ENCODE peak calls at places on chromosomes 3 and 15, in four cellular contexts. One of them, this sample, is unnamed.

GRCh38 chr3:59968510-59968909 is 918.7 kb upstream of the CFAP20DC start:
- DNase-seq in pancreas: no peak
- DNase-seq in PC-9: no peak
- DNase-seq in neural progenitor cell: no peak
- DNase-seq in this sample: no peak

GRCh38 chr3:47057212-47057671 is 77.8 kb downstream of the NBEAL2 start:
- DNase-seq in neural progenitor cell: no peak
- DNase-seq in pancreas: no peak
- DNase-seq in PC-9: no peak
- DNase-seq in this sample: no peak

GRCh38 chr3:64548200-64548889 is 139.5 kb downstream of the ADAMTS9 start:
- DNase-seq in PC-9: no peak
- DNase-seq in neural progenitor cell: no peak
- DNase-seq in pancreas: no peak
- DNase-seq in this sample: no peak

GRCh38 chr3:150636258-150636657 is 33.1 kb downstream of the SELENOT start:
- DNase-seq in pancreas: no peak
- DNase-seq in neural progenitor cell: no peak
- DNase-seq in PC-9: no peak
- DNase-seq in this sample: no peak

GRCh38 chr15:93987068-93987467 is 244.3 kb upstream of the MCTP2 start:
- DNase-seq in PC-9: no peak
- DNase-seq in neural progenitor cell: no peak
- DNase-seq in pancreas: no peak
- DNase-seq in this sample: no peak

GRCh38 chr3:149385617-149386298 is 8.3 kb upstream of the TM4SF1 start:
- DNase-seq in PC-9: no peak
- DNase-seq in neural progenitor cell: no peak
- DNase-seq in pancreas: no peak
- DNase-seq in this sample: no peak

GRCh38 chr3:129033619-129034321 is 26.8 kb upstream of the GP9 start:
- DNase-seq in PC-9: no peak
- DNase-seq in neural progenitor cell: no peak
- DNase-seq in pancreas: no peak
- DNase-seq in this sample: no peak

GRCh38 chr3:179347108-179347382 is 464 bp upstream of the MFN1 start:
- DNase-seq in PC-9: no peak
- DNase-seq in neural progenitor cell: no peak
- DNase-seq in pancreas: no peak
- DNase-seq in this sample: no peak

GRCh38 chr3:33855884-33856546 is 57.6 kb downstream of the PDCD6IP start:
- DNase-seq in neural progenitor cell: no peak
- DNase-seq in PC-9: no peak
- DNase-seq in pancreas: no peak
- DNase-seq in this sample: no peak

GRCh38 chr3:29285356-29286070 is 4.6 kb downstream of the RBMS3 start:
- DNase-seq in neural progenitor cell: no peak
- DNase-seq in pancreas: no peak
- DNase-seq in PC-9: no peak
- DNase-seq in this sample: no peak

GRCh38 chr3:32292085-32292796 is 53.8 kb downstream of the CMTM8 start:
- DNase-seq in PC-9: peak; percentile 77
- DNase-seq in pancreas: no peak
- DNase-seq in neural progenitor cell: no peak
- DNase-seq in this sample: peak; percentile 8

GRCh38 chr3:126846316-126846715 is 136.6 kb upstream of the PLXNA1 start:
- DNase-seq in pancreas: no peak
- DNase-seq in neural progenitor cell: no peak
- DNase-seq in PC-9: no peak
- DNase-seq in this sample: peak; percentile 20

GRCh38 chr3:71489315-71489761 is 94.2 kb downstream of the FOXP1 start:
- DNase-seq in pancreas: no peak
- DNase-seq in PC-9: no peak
- DNase-seq in neural progenitor cell: no peak
- DNase-seq in this sample: no peak

GRCh38 chr3:18758047-18758704 is 333.0 kb upstream of the SATB1 start:
- DNase-seq in neural progenitor cell: peak; percentile 80
- DNase-seq in pancreas: no peak
- DNase-seq in PC-9: peak; percentile 85
- DNase-seq in this sample: peak; percentile 59

GRCh38 chr15:89452330-89452836 is 44.0 kb downstream of the RHCG start:
- DNase-seq in pancreas: no peak
- DNase-seq in neural progenitor cell: no peak
- DNase-seq in PC-9: no peak
- DNase-seq in this sample: no peak

GRCh38 chr3:8482960-8483665 is 18.5 kb upstream of the LMCD1 start:
- DNase-seq in pancreas: peak; percentile 54
- DNase-seq in PC-9: no peak
- DNase-seq in neural progenitor cell: no peak
- DNase-seq in this sample: no peak

GRCh38 chr3:120450914-120451669 is at the start of gene FSTL1:
- DNase-seq in PC-9: no peak
- DNase-seq in neural progenitor cell: peak; percentile 91
- DNase-seq in pancreas: peak; percentile 77
- DNase-seq in this sample: peak; percentile 88

DNA sequence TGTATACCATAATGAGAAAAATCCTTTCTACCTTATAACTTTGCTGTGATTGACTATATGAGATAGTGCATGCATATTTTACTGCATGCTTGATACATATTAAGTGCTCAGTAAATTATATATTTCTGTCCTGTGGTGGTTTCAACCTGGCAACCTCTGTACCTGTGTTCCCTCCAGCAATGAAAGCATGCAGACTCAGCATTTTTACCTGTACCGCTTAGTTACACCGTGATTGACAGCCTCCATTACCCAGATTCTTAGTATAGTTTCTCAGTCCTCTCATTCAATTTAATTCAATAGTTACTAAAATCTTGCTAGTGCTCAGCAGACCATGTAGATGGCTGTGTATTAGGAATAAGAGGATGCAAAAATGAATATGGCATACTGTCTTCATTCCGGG is 386.0 kb downstream of the EPHA6 start:
- DNase-seq in pancreas: no peak
- DNase-seq in PC-9: no peak
- DNase-seq in neural progenitor cell: no peak
- DNase-seq in this sample: no peak
- H3K27ac ChIP-seq in pancreas: no peak overlapping the region
- H3K27ac ChIP-seq in PC-9: no peak overlapping the region
- H3K27ac ChIP-seq in neural progenitor cell: no peak overlapping the region
- H3K27ac ChIP-seq in this sample: no peak overlapping the region

GRCh38 chr15:96333194-96334016 is 2.9 kb downstream of the NR2F2 start:
- DNase-seq in neural progenitor cell: peak; percentile 62
- DNase-seq in pancreas: peak; percentile 88
- DNase-seq in PC-9: no peak
- DNase-seq in this sample: peak; percentile 88

GRCh38 chr15:96334705-96335428 is 4.4 kb downstream of the NR2F2 start:
- DNase-seq in pancreas: no peak
- DNase-seq in neural progenitor cell: peak; percentile 15
- DNase-seq in PC-9: no peak
- DNase-seq in this sample: no peak

GRCh38 chr15:96335429-96335807 is 4.9 kb downstream of the NR2F2 start:
- DNase-seq in pancreas: no peak
- DNase-seq in PC-9: no peak
- DNase-seq in neural progenitor cell: peak; percentile 59
- DNase-seq in this sample: no peak

GRCh38 chr15:96332854-96333193 is 2.3 kb downstream of the NR2F2 start:
- DNase-seq in pancreas: no peak
- DNase-seq in neural progenitor cell: no peak
- DNase-seq in PC-9: no peak
- DNase-seq in this sample: no peak

DNA sequence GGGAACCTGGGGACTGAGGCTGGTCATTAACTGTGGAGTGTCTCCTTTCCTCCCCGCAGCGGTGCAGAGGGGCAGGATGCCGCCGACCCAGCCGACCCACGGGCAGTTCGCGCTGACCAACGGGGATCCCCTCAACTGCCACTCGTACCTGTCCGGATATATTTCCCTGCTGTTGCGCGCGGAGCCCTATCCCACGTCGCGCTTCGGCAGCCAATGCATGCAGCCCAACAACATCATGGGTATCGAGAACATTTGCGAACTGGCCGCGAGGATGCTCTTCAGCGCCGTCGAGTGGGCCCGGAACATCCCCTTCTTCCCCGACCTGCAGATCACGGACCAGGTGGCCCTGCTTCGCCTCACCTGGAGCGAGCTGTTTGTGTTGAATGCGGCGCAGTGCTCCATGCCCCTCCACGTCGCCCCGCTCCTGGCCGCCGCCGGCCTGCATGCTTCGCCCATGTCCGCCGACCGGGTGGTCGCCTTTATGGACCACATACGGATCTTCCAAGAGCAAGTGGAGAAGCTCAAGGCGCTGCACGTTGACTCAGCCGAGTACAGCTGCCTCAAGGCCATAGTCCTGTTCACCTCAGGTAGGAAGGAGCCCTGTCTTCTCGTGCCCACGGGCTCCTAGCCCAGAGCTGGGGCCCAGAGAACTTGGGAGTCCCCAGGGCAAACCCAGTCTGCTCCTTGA is 3.7 kb downstream of the NR2F2 start:
- DNase-seq in PC-9: no peak
- DNase-seq in neural progenitor cell: peak; percentile 40
- DNase-seq in pancreas: peak; percentile 75
- DNase-seq in this sample: peak; percentile 64
- H3K27ac ChIP-seq in PC-9: no peak overlapping the region
- H3K27ac ChIP-seq in neural progenitor cell: no peak overlapping the region
- H3K27ac ChIP-seq in pancreas: peak overlapping the region; percentile 54
- H3K27ac ChIP-seq in this sample: no peak overlapping the region

GRCh38 chr3:48596676-48597407 is 1.7 kb upstream of the COL7A1 start:
- DNase-seq in pancreas: peak; percentile 45
- DNase-seq in neural progenitor cell: no peak
- DNase-seq in PC-9: no peak
- DNase-seq in this sample: no peak
- H3K27ac ChIP-seq in pancreas: no peak overlapping the region
- H3K27ac ChIP-seq in neural progenitor cell: no peak overlapping the region
- H3K27ac ChIP-seq in PC-9: peak overlapping the region; percentile 14
- H3K27ac ChIP-seq in this sample: no peak overlapping the region

DNA sequence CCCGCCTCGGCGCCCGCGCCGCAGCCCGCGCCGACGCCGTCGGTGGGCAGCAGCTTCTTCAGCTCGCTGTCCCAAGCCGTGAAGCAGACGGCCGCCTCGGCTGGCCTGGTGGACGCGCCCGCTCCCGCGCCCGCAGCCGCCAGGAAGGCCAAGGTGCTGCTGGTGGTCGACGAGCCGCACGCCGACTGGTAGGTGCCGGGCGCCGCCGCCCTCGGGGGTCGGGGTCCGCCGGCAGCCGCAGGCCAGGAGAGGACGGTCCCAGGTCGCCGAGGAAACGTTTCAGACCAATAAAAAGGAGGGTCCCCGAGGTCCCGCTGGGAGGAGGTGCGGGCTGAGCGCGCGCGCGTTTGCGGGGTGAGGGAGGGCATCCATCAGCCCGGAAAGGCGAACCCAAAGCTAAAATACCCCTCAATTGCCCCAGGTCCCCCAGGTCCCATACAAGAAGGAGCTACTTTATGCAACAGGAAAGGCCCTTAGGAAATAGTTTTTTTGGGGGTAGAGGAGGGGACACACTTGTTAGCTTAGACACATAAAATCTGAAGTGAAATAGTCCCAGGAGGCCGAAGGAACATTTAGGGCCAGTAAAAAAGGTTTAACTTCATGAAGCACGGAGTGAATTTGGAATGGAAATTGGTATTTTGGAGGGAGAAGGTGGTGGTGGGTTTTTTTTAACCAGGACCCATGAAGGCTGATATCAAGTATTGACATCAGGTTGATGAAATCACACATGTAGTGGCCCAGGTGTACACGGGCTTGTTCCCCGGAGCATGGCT is 739 bp downstream of the SYN2 start:
- DNase-seq in PC-9: no peak
- DNase-seq in pancreas: peak; percentile 69
- DNase-seq in neural progenitor cell: no peak
- DNase-seq in this sample: peak; percentile 83
- H3K27ac ChIP-seq in PC-9: no peak overlapping the region
- H3K27ac ChIP-seq in pancreas: no peak overlapping the region
- H3K27ac ChIP-seq in neural progenitor cell: no peak overlapping the region
- H3K27ac ChIP-seq in this sample: no peak overlapping the region

DNA sequence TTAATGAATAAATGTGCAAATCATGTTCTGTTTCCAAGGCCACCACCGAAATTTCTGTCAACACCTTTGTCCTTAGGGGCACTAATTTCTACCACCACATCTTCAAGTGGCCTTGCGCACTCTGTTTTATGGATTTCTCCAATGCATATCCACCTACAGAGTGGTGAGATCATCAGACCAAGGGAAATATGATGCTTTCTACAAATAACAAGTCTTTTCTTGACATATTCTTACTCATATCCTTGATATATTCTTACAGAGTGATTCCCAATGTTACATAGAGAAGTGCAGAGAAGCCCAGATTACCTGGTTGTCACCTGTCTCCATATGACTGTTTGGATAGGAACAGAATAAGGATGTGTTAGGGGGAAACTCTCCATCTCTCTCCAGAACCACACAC is 36.1 kb upstream of the TMCO5A start:
- DNase-seq in neural progenitor cell: no peak
- DNase-seq in pancreas: no peak
- DNase-seq in PC-9: no peak
- DNase-seq in this sample: no peak
- H3K27ac ChIP-seq in neural progenitor cell: no peak overlapping the region
- H3K27ac ChIP-seq in pancreas: no peak overlapping the region
- H3K27ac ChIP-seq in PC-9: no peak overlapping the region
- H3K27ac ChIP-seq in this sample: no peak overlapping the region

DNA sequence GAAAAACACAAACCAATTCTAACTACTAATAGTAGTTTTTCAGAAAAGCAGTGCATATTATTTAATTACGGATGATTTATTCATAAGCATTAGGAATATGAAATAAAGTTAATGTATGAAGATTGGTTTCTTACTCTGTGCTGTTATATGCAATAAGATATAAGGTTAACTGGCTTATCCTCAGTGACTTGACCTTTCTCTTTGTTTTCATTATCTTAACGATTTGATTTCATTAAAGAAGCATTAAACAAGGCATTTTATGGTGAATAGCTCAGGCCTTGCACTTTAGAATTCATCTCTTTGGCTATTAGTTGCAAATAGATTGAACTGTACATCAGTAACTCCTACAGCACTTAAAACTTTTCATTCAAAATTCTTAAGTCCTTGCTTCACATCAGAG is 28.9 kb downstream of the RAP2B start:
- DNase-seq in PC-9: no peak
- DNase-seq in pancreas: no peak
- DNase-seq in neural progenitor cell: no peak
- DNase-seq in this sample: no peak
- H3K27ac ChIP-seq in PC-9: no peak overlapping the region
- H3K27ac ChIP-seq in pancreas: no peak overlapping the region
- H3K27ac ChIP-seq in neural progenitor cell: no peak overlapping the region
- H3K27ac ChIP-seq in this sample: no peak overlapping the region

DNA sequence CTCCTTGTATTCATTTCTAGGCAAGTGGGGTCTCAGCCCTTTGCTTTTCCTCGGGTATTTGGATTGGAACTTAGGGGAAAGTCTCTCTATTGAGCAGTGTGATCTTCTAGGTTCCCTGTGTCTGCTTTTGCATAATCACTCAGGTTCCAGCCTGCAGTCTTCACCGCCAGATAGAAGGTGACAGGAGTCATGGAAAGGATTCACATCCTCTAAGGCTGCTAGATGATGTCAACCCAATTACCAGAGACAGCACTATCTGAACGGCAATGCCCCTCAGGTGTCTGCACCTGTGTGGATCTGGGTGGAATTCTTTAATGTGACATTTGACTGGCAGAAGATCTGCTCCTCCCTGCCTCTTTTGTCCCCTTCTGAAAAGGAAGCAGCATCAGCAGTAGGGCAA is 177.7 kb downstream of the P3H2 start:
- DNase-seq in PC-9: no peak
- DNase-seq in pancreas: no peak
- DNase-seq in neural progenitor cell: no peak
- DNase-seq in this sample: no peak
- H3K27ac ChIP-seq in PC-9: peak overlapping the region; percentile 93
- H3K27ac ChIP-seq in pancreas: no peak overlapping the region
- H3K27ac ChIP-seq in neural progenitor cell: no peak overlapping the region
- H3K27ac ChIP-seq in this sample: no peak overlapping the region

GRCh38 chr15:85401108-85401765 is 20.8 kb downstream of the AKAP13 start:
- DNase-seq in PC-9: no peak
- DNase-seq in pancreas: no peak
- DNase-seq in neural progenitor cell: no peak
- DNase-seq in this sample: no peak
- H3K27ac ChIP-seq in PC-9: peak overlapping the region; percentile 14
- H3K27ac ChIP-seq in pancreas: no peak overlapping the region
- H3K27ac ChIP-seq in neural progenitor cell: peak overlapping the region; percentile 74
- H3K27ac ChIP-seq in this sample: no peak overlapping the region